ENCODE peak calls at places on chromosome 9, in four cellular contexts. E, N, T and B are unnamed samples. For H3K4me1, the result is how much of the 10 kb centered on the place peaks cover.

GRCh38 chr9:5920860-5921328 is 30.2 kb downstream of the MLANA start:
- DNase-seq in T (no peak), N (no peak), E (no peak), B (no peak)

GRCh38 chr9:116087246-116087645 is 66.3 kb upstream of the PAPPA start:
- DNase-seq in N (no peak), T (no peak), E (peak), B (no peak)

GRCh38 chr9:133375116-133375723 is 640 bp downstream of the SURF4 start:
- DNase-seq in E (no peak), T (no peak), N (peak), B (no peak)

GRCh38 chr9:75184471-75184870 is 96.2 kb downstream of the OSTF1 start:
- DNase-seq in T (no peak), N (no peak), E (no peak), B (no peak)

GRCh38 chr9:21110708-21111576 is 30.7 kb downstream of the IFNW1 start:
- DNase-seq in E (no peak), T (no peak), N (no peak), B (no peak)

GRCh38 chr9:129608561-129609481 is 12.1 kb downstream of the C9orf50 start:
- DNase-seq in N (peak), E (no peak), T (peak), B (no peak)

GRCh38 chr9:135818718-135819475 is 88.4 kb downstream of the CAMSAP1 start:
- DNase-seq in N (no peak), T (no peak), E (no peak), B (no peak)

GRCh38 chr9:133977421-133978201 is 14.5 kb downstream of the VAV2 start:
- DNase-seq in N (no peak), E (no peak), T (peak), B (peak)

GRCh38 chr9:7104625-7105024 is 346.9 kb downstream of the KDM4C start:
- DNase-seq in E (no peak), T (no peak), N (no peak), B (no peak)

GRCh38 chr9:2120926-2121689 is 106.0 kb downstream of the SMARCA2 start:
- DNase-seq in N (no peak), E (no peak), T (no peak), B (no peak)

GRCh38 chr9:85276743-85277142 is 465.0 kb downstream of the AGTPBP1 start:
- DNase-seq in T (no peak), E (no peak), N (no peak), B (no peak)

GRCh38 chr9:83636813-83637212 is 13.9 kb downstream of the IDNK start:
- DNase-seq in E (no peak), T (no peak), N (no peak), B (no peak)

GRCh38 chr9:124520206-124520596 is 13.0 kb upstream of the NR5A1 start:
- DNase-seq in T (no peak), E (no peak), N (peak), B (no peak)

GRCh38 chr9:127987103-127987614 is 6.4 kb upstream of the EEIG1 start:
- DNase-seq in T (peak), N (no peak), E (peak), B (no peak)

GRCh38 chr9:80592413-80592812 is 1020.6 kb downstream of the TLE4 start:
- DNase-seq in E (no peak), N (no peak), T (no peak), B (no peak)

GRCh38 chr9:34585946-34586705 is 3.4 kb downstream of the CNTFR start:
- DNase-seq in E (no peak), T (peak), N (no peak), B (no peak)

GRCh38 chr9:119224431-119224830 is 144.8 kb downstream of the BRINP1 start:
- DNase-seq in T (no peak), N (no peak), E (no peak), B (no peak)

GRCh38 chr9:99114049-99114440 is 9.1 kb downstream of the TGFBR1 start:
- DNase-seq in T (no peak), E (no peak), N (no peak), B (no peak)
- H3K4me1 ChIP-seq in T (under half), E (half or more), N (under half), B (under half)

DNA sequence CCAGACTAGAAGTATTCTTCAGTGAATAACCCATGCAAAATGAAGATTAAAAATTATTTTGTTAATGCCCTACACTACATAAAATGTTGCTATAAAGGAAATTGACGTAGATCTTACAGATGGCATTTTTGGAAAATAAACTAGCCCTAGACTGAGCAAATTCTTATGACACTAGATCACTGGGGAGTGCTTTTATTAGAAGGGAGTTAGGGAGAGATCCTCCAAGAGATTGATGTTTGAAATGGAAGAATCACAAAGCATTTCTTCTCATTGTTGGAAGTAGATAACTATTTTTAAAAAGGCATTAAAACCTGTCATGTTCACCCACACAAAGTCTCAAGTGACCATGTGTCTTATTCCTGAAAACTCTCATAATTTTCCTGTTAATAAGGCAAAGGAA is 351.1 kb upstream of the TLE4 start:
- DNase-seq in T (no peak), E (no peak), N (no peak), B (no peak)
- H3K27ac ChIP-seq in T (no peak), E (no peak), N (no peak), B (peak)

DNA sequence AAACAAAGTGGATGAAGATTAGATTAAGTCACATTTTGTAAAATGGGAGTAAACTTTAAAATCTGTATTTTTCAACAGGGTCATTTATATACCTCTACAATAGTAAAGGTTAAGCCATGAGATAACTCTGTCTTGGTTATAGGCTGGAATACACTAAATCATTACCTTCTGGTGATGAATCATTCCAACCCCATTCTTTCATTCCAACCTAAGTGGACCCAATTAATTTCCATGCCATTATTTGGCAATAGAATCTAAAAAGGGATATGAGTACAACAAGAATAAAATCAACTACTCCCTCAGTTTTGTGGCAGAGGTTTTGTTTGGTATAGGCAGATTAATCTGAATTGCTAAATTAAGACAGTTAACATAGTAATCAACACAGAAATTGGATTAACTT is 54.3 kb downstream of the ELAVL2 start:
- DNase-seq in E (no peak), T (no peak), N (no peak), B (no peak)
- H3K4me1 ChIP-seq in E (under half), T (under half), N (under half), B (half or more)

GRCh38 chr9:136882109-136882946 is 4.0 kb upstream of the TRAF2 start:
- DNase-seq in E (peak), T (peak), N (peak), B (peak)
- H3K27ac ChIP-seq in E (peak), T (peak), N (peak), B (peak)

GRCh38 chr9:112844771-112845542 is 45.7 kb downstream of the SLC46A2 start:
- DNase-seq in E (peak), T (peak), N (peak), B (no peak)

GRCh38 chr9:112842555-112842954 is 48.1 kb downstream of the SLC46A2 start:
- DNase-seq in T (no peak), N (no peak), E (no peak), B (no peak)

GRCh38 chr9:112839331-112839730 is 51.3 kb downstream of the SLC46A2 start:
- DNase-seq in N (no peak), E (no peak), T (no peak), B (no peak)

GRCh38 chr9:112838342-112838741 is 52.3 kb downstream of the SLC46A2 start:
- DNase-seq in E (no peak), N (peak), T (no peak), B (no peak)

GRCh38 chr9:112841261-112841660 is 49.4 kb downstream of the SLC46A2 start:
- DNase-seq in N (no peak), T (no peak), E (no peak), B (no peak)
- H3K4me1 ChIP-seq in N (under half), T (under half), E (under half), B (under half)

GRCh38 chr9:23752859-23753258 is 73.2 kb downstream of the ELAVL2 start:
- DNase-seq in T (no peak), E (no peak), N (no peak), B (no peak)
- H3K27ac ChIP-seq in T (no peak), E (no peak), N (no peak), B (no peak)

GRCh38 chr9:14415947-14416346 is 102.0 kb upstream of the NFIB start:
- DNase-seq in T (no peak), E (no peak), N (no peak), B (no peak)

GRCh38 chr9:14418262-14419200 is 104.6 kb upstream of the NFIB start:
- DNase-seq in N (no peak), T (no peak), E (no peak), B (no peak)

GRCh38 chr9:14417230-14417629 is 103.3 kb upstream of the NFIB start:
- DNase-seq in N (no peak), E (no peak), T (no peak), B (no peak)

GRCh38 chr9:14421291-14421690 is 107.3 kb upstream of the NFIB start:
- DNase-seq in T (no peak), N (no peak), E (no peak), B (no peak)

DNA sequence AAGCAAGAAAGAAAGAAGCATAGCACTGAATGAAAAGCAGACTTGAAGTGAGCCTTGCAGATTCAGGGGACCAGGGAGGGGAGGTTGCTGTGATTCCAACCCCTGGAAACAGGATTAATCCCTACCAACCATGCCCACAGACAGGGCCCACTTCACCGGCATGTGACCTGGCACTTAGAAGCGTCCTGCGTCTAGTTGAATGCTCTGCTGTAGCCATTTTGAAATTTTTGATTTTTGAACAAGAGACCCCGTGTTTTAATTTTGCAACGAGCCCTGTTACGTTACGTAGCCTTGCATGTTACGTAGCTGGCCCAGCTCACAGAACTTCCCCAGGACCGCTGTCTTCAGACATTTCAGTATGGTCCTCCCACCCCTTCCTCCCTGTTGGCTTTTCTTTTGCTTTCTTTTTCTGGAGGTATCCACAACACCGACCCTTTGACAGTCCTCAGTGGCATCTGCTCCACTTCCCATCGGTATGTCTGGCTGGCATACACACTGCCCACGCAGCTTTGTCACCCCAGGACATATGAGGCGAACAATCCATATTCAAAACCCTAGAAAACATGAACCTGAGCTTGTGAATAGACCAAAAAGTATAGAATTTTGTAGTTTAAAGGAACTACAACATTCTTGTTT is 105.5 kb upstream of the NFIB start:
- DNase-seq in T (no peak), E (no peak), N (no peak), B (no peak)
- H3K4me1 ChIP-seq in T (under half), E (under half), N (under half), B (under half)